ENCODE peak calls at places on chromosomes 12 and 14, in nine cellular contexts. E is pancreas, U is testis, Y is Peyer's patch, F is foreskin fibroblast, W is neural progenitor cell, C is upper lobe of right lung, A is lower leg skin, S is fibroblast of pulmonary artery. T is an unnamed sample.

GRCh38 chr12:68237523-68238070 is 12.0 kb upstream of the IL26 start:
- DNase-seq in E (no peak), U (no peak), Y (no peak), F (peak), W (no peak), C (no peak), A (no peak), S (no peak), T (no peak)

GRCh38 chr12:25252946-25253345 is 2.2 kb upstream of the KRAS start:
- DNase-seq in E (no peak), U (no peak), Y (no peak), F (no peak), W (no peak), C (no peak), A (no peak), S (no peak), T (no peak)

GRCh38 chr12:127290251-127290650 is 976.7 kb upstream of the TMEM132C start:
- DNase-seq in E (no peak), U (no peak), Y (no peak), F (no peak), W (no peak), C (no peak), A (peak), S (no peak), T (no peak)

GRCh38 chr12:108833757-108834472 is 23.5 kb downstream of the SSH1 start:
- DNase-seq in E (no peak), U (no peak), Y (no peak), F (peak), W (no peak), C (no peak), A (no peak), S (peak), T (no peak)

GRCh38 chr14:104094056-104094708 is 8.7 kb downstream of the ASPG start:
- DNase-seq in E (no peak), U (no peak), Y (peak), F (no peak), W (no peak), C (peak), A (no peak), S (no peak), T (no peak)

GRCh38 chr14:31692376-31692781 is 131.2 kb downstream of the NUBPL start:
- DNase-seq in E (no peak), U (no peak), Y (no peak), F (peak), W (no peak), C (no peak), A (no peak), S (peak), T (no peak)

GRCh38 chr12:27460471-27460978 is 14.0 kb downstream of the SMCO2 start:
- DNase-seq in E (no peak), U (no peak), Y (no peak), F (no peak), W (no peak), C (no peak), A (no peak), S (peak), T (peak)

GRCh38 chr12:132376464-132376830 is 47.1 kb upstream of the GALNT9 start:
- DNase-seq in E (no peak), U (no peak), Y (no peak), F (no peak), W (no peak), C (no peak), A (no peak), S (no peak), T (no peak)

GRCh38 chr12:32431025-32431424 is 31.7 kb downstream of the FGD4 start:
- DNase-seq in E (no peak), U (no peak), Y (no peak), F (no peak), W (no peak), C (no peak), A (no peak), S (no peak), T (no peak)

GRCh38 chr14:89000007-89000942 is 175.8 kb downstream of the TTC8 start:
- DNase-seq in E (peak), U (peak), Y (no peak), F (peak), W (peak), C (peak), A (no peak), S (peak), T (peak)

GRCh38 chr12:92462049-92462448 is 240.7 kb upstream of the PLEKHG7 start:
- DNase-seq in E (no peak), U (no peak), Y (no peak), F (no peak), W (no peak), C (no peak), A (no peak), S (peak), T (no peak)

GRCh38 chr14:41201721-41202120 is 405.0 kb upstream of the LRFN5 start:
- DNase-seq in E (no peak), U (no peak), Y (no peak), F (no peak), W (no peak), C (no peak), A (no peak), S (no peak), T (no peak)

GRCh38 chr12:49345840-49346658 is 639 bp upstream of the DNAJC22 start:
- DNase-seq in E (no peak), U (peak), Y (peak), F (no peak), W (no peak), C (peak), A (peak), S (no peak), T (no peak)

GRCh38 chr12:79618848-79619404 is 71.8 kb downstream of the PAWR start:
- DNase-seq in E (no peak), U (no peak), Y (no peak), F (peak), W (no peak), C (no peak), A (no peak), S (peak), T (peak)

GRCh38 chr14:96243785-96244184 is 12.2 kb upstream of the BDKRB1 start:
- DNase-seq in E (no peak), U (no peak), Y (no peak), F (no peak), W (no peak), C (peak), A (no peak), S (no peak), T (no peak)

GRCh38 chr12:47770086-47770726 is 2.8 kb upstream of the SLC48A1 start:
- DNase-seq in E (no peak), U (no peak), Y (no peak), F (no peak), W (no peak), C (no peak), A (no peak), S (peak), T (peak)

GRCh38 chr12:108194585-108194984 is 65.5 kb downstream of the WSCD2 start:
- DNase-seq in E (no peak), U (no peak), Y (no peak), F (no peak), W (peak), C (no peak), A (no peak), S (no peak), T (no peak)

GRCh38 chr12:61667676-61668075 is 592.5 kb upstream of the USP15 start:
- DNase-seq in E (no peak), U (no peak), Y (no peak), F (no peak), W (peak), C (no peak), A (no peak), S (no peak), T (peak)

GRCh38 chr12:105946541-105946940 is 192.2 kb downstream of the NUAK1 start:
- DNase-seq in E (no peak), U (peak), Y (no peak), F (no peak), W (no peak), C (no peak), A (no peak), S (peak), T (no peak)

GRCh38 chr14:100278702-100279101 is 27.5 kb downstream of the SLC25A29 start:
- DNase-seq in E (no peak), U (no peak), Y (no peak), F (peak), W (no peak), C (peak), A (peak), S (peak), T (peak)
- TF ChIP-seq CTCF in E (no peak), U (no peak), Y (no peak), F (peak), W (no peak), C (peak), A (no peak), S (peak), T (no peak)

GRCh38 chr12:104050436-104050835 is 449 bp upstream of the GLT8D2 start:
- DNase-seq in E (no peak), U (no peak), Y (no peak), F (no peak), W (no peak), C (no peak), A (no peak), S (no peak), T (no peak)
- H3K4me3 ChIP-seq in E (no peak), U (peak), Y (no peak), F (peak), W (peak), C (peak), A (no peak), S (peak), T (peak)

GRCh38 chr14:75176142-75176820 is at the start of gene TMED10:
- DNase-seq in E (peak), U (peak), Y (peak), F (peak), W (peak), C (peak), A (peak), S (peak), T (peak)
- TF ChIP-seq CTCF in E (no peak), U (no peak), Y (no peak), F (no peak), W (peak), C (no peak), A (no peak), S (no peak), T (no peak)

GRCh38 chr12:55715833-55716581 is at the start of gene BLOC1S1:
- DNase-seq in E (peak), U (peak), Y (peak), F (peak), W (peak), C (peak), A (peak), S (peak), T (peak)

GRCh38 chr12:55718020-55718419 is 2.2 kb upstream of the RDH5 start:
- DNase-seq in E (no peak), U (peak), Y (no peak), F (no peak), W (peak), C (no peak), A (no peak), S (no peak), T (no peak)

GRCh38 chr12:55716582-55717396 is 943 bp downstream of the BLOC1S1 start:
- DNase-seq in E (no peak), U (no peak), Y (peak), F (no peak), W (peak), C (no peak), A (no peak), S (no peak), T (no peak)

GRCh38 chr12:55718650-55719275 is 1.4 kb upstream of the RDH5 start:
- DNase-seq in E (no peak), U (no peak), Y (peak), F (no peak), W (no peak), C (no peak), A (no peak), S (no peak), T (no peak)

DNA sequence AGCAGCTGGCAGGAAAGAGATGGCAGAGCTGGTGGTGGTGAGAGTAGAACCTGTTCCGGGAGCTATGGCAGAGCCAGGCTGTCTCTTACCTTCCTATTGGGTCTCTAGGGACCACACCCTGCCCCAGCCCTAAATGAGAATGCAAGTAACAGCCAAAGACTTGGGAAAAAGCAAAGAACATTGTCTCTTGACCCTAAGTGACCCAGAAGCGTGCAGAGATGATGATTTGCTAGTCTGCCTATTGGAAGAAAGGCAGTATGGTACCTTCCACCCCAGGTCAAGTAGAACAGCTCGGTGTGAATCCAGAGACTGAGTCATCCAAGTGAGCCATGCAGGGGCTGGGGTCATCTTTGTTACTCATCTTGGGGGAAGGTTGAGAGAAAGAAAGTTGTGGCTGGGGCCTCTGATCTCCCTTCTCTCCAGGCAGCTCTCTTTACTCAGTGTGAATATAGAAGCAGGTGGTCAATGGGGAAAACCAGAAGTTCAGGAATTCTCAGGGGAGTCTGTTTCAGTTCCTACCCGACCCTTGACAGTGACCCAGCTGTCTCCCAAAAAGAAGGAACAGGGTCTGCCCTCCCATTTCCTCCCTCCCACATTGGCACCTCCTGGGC is 1.7 kb downstream of the BLOC1S1 start:
- DNase-seq in E (no peak), U (no peak), Y (peak), F (peak), W (no peak), C (no peak), A (no peak), S (no peak), T (peak)
- H3K4me3 ChIP-seq in E (no peak), U (no peak), Y (no peak), F (peak), W (peak), C (peak), A (no peak), S (peak), T (peak)

GRCh38 chr14:87014854-87015253 is 978.1 kb downstream of the GALC start:
- DNase-seq in E (no peak), U (no peak), Y (no peak), F (no peak), W (no peak), C (no peak), A (no peak), S (no peak), T (peak)
- TF ChIP-seq CTCF in E (no peak), U (no peak), Y (no peak), F (no peak), W (peak), C (no peak), A (no peak), S (no peak), T (peak)

DNA sequence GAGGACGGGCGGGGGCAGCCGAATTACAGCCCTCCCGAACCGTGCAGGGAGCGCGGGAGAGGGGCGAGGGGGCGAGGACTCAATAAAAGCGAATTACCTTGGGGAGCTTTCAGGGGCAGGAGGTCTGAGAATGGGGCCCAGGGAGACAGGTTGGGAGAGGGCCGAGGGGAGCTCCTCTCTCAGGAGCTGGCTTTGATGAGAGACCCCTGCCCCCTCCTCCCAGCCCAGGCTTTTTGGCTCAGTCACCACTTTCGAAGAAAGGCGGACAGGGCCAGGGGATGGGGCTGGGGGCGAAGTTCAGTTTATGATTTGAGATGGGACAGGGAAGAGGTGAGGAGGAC is 783 bp downstream of the HOXC9 start:
- DNase-seq in E (no peak), U (no peak), Y (no peak), F (no peak), W (no peak), C (no peak), A (no peak), S (no peak), T (no peak)
- H3K4me3 ChIP-seq in E (no peak), U (peak), Y (peak), F (peak), W (no peak), C (peak), A (peak), S (no peak), T (no peak)

GRCh38 chr12:39503445-39503844 is 60.5 kb upstream of the KIF21A start:
- DNase-seq in E (no peak), U (no peak), Y (no peak), F (peak), W (no peak), C (no peak), A (no peak), S (peak), T (peak)
- TF ChIP-seq CTCF in E (no peak), U (no peak), Y (no peak), F (no peak), W (no peak), C (no peak), A (no peak), S (peak), T (peak)

GRCh38 chr12:77231548-77231947 is 166.2 kb upstream of the E2F7 start:
- DNase-seq in E (peak), U (peak), Y (peak), F (peak), W (no peak), C (peak), A (peak), S (peak), T (peak)
- H3K4me3 ChIP-seq in E (no peak), U (no peak), Y (no peak), F (no peak), W (no peak), C (no peak), A (no peak), S (peak), T (no peak)